ENCODE peak calls at places on chromosomes 5 and 9, in six cellular contexts. J is effector memory CD4-positive, alpha-beta T cell; L is T follicular helper cell; U is CD4-positive, CD25-positive, alpha-beta regulatory T cell; B is epithelial cell of proximal tubule; T is MV-4-11. N is an unnamed sample.

GRCh38 chr5:59661939-59662615 is 231.4 kb downstream of the PDE4D start:
- DNase-seq in J (no peak), L (no peak), U (no peak), B (no peak), T (no peak), N (no peak)

GRCh38 chr5:34771076-34771475 is 67.9 kb upstream of the TTC23L start:
- DNase-seq in J (no peak), L (no peak), U (no peak), B (no peak), T (peak; percentile 96), N (peak; percentile 34)

GRCh38 chr5:158414333-158414762 is 555.4 kb upstream of the CLINT1 start:
- DNase-seq in J (no peak), L (no peak), U (no peak), B (no peak), T (no peak), N (no peak)

GRCh38 chr5:132266031-132266835 is 8.7 kb downstream of the PDLIM4 start:
- DNase-seq in J (no peak), L (no peak), U (no peak), B (no peak), T (no peak), N (no peak)

GRCh38 chr9:35350212-35350611 is 139.7 kb upstream of the RUSC2 start:
- DNase-seq in J (no peak), L (no peak), U (no peak), B (no peak), T (no peak), N (no peak)

GRCh38 chr5:128093368-128093767 is 9.8 kb downstream of the SLC12A2 start:
- DNase-seq in J (no peak), L (no peak), U (no peak), B (no peak), T (no peak), N (no peak)

GRCh38 chr9:85067792-85068191 is 398.3 kb downstream of the NTRK2 start:
- DNase-seq in J (no peak), L (no peak), U (no peak), B (no peak), T (peak; percentile 14), N (no peak)

GRCh38 chr9:95316274-95316673 is 1.2 kb downstream of the FANCC start:
- DNase-seq in J (no peak), L (no peak), U (no peak), B (no peak), T (no peak), N (peak; percentile 12)

GRCh38 chr5:116273458-116274242 is 188.8 kb downstream of the COMMD10 start:
- DNase-seq in J (no peak), L (no peak), U (no peak), B (peak; percentile 72), T (peak; percentile 18), N (no peak)

GRCh38 chr5:65718576-65719310 is 3.2 kb downstream of the SGTB start:
- DNase-seq in J (no peak), L (no peak), U (no peak), B (no peak), T (no peak), N (no peak)